ENCODE peak calls at places on chromosomes 11 and 22, in six cellular contexts. One of them, this sample, is unnamed.

GRCh38 chr11:35682230-35683195 is 19.9 kb downstream of the TRIM44 start:
- DNase-seq in H1: no peak
- DNase-seq in K562: no peak
- DNase-seq in WTC11: no peak
- DNase-seq in HepG2: no peak
- DNase-seq in GM12878: no peak
- DNase-seq in this sample: peak

GRCh38 chr11:17352925-17353227 is 1.3 kb downstream of the NCR3LG1 start:
- DNase-seq in H1: no peak
- DNase-seq in K562: peak
- DNase-seq in WTC11: peak
- DNase-seq in HepG2: peak
- DNase-seq in GM12878: no peak
- DNase-seq in this sample: peak

GRCh38 chr11:83641511-83641910 is 355.3 kb upstream of the CCDC90B start:
- DNase-seq in H1: no peak
- DNase-seq in K562: no peak
- DNase-seq in WTC11: peak
- DNase-seq in HepG2: no peak
- DNase-seq in GM12878: no peak
- DNase-seq in this sample: peak

GRCh38 chr11:116986521-116987105 is 111.6 kb downstream of the SIK3 start:
- DNase-seq in H1: no peak
- DNase-seq in K562: no peak
- DNase-seq in WTC11: no peak
- DNase-seq in HepG2: peak
- DNase-seq in GM12878: peak
- DNase-seq in this sample: peak

GRCh38 chr11:66745356-66746235 is 16.6 kb upstream of the SPTBN2 start:
- DNase-seq in H1: no peak
- DNase-seq in K562: peak
- DNase-seq in WTC11: peak
- DNase-seq in HepG2: no peak
- DNase-seq in GM12878: no peak
- DNase-seq in this sample: peak

GRCh38 chr11:129315781-129316579 is 59.7 kb upstream of the BARX2 start:
- DNase-seq in H1: no peak
- DNase-seq in K562: no peak
- DNase-seq in WTC11: peak
- DNase-seq in HepG2: peak
- DNase-seq in GM12878: no peak
- DNase-seq in this sample: peak

GRCh38 chr22:45604239-45604711 is 67.4 kb upstream of the ATXN10 start:
- DNase-seq in H1: no peak
- DNase-seq in K562: no peak
- DNase-seq in WTC11: no peak
- DNase-seq in HepG2: no peak
- DNase-seq in GM12878: no peak
- DNase-seq in this sample: no peak

GRCh38 chr11:1660025-1660867 is 30.7 kb downstream of the KRTAP5-5 start:
- DNase-seq in H1: no peak
- DNase-seq in K562: no peak
- DNase-seq in WTC11: no peak
- DNase-seq in HepG2: no peak
- DNase-seq in GM12878: no peak
- DNase-seq in this sample: no peak

GRCh38 chr11:10898763-10899541 is 41.1 kb upstream of the ZBED5 start:
- DNase-seq in H1: no peak
- DNase-seq in K562: peak
- DNase-seq in WTC11: no peak
- DNase-seq in HepG2: no peak
- DNase-seq in GM12878: no peak
- DNase-seq in this sample: no peak

GRCh38 chr11:2521081-2521480 is 76.3 kb downstream of the KCNQ1 start:
- DNase-seq in H1: no peak
- DNase-seq in K562: no peak
- DNase-seq in WTC11: peak
- DNase-seq in HepG2: no peak
- DNase-seq in GM12878: no peak
- DNase-seq in this sample: no peak

GRCh38 chr11:103806130-103806900 is 230.1 kb upstream of the DDI1 start:
- DNase-seq in H1: no peak
- DNase-seq in K562: no peak
- DNase-seq in WTC11: no peak
- DNase-seq in HepG2: no peak
- DNase-seq in GM12878: no peak
- DNase-seq in this sample: no peak

GRCh38 chr11:28132541-28132940 is 24.4 kb downstream of the METTL15 start:
- DNase-seq in H1: no peak
- DNase-seq in K562: no peak
- DNase-seq in WTC11: no peak
- DNase-seq in HepG2: no peak
- DNase-seq in GM12878: no peak
- DNase-seq in this sample: no peak

GRCh38 chr11:1084561-1085439 is 10.1 kb downstream of the MUC2 start:
- DNase-seq in H1: no peak
- DNase-seq in K562: peak
- DNase-seq in WTC11: peak
- DNase-seq in HepG2: no peak
- DNase-seq in GM12878: no peak
- DNase-seq in this sample: no peak

GRCh38 chr11:581752-582151 is 5.5 kb downstream of the PHRF1 start:
- DNase-seq in H1: no peak
- DNase-seq in K562: no peak
- DNase-seq in WTC11: no peak
- DNase-seq in HepG2: no peak
- DNase-seq in GM12878: no peak
- DNase-seq in this sample: no peak

GRCh38 chr11:96317576-96317975 is 25.4 kb downstream of the MAML2 start:
- DNase-seq in H1: no peak
- DNase-seq in K562: no peak
- DNase-seq in WTC11: no peak
- DNase-seq in HepG2: no peak
- DNase-seq in GM12878: no peak
- DNase-seq in this sample: peak

GRCh38 chr11:66247295-66247694 is 21.1 kb upstream of the RAB1B start:
- DNase-seq in H1: no peak
- DNase-seq in K562: no peak
- DNase-seq in WTC11: no peak
- DNase-seq in HepG2: no peak
- DNase-seq in GM12878: no peak
- DNase-seq in this sample: no peak

GRCh38 chr11:107427569-107428180 is 29.9 kb downstream of the CWF19L2 start:
- DNase-seq in H1: no peak
- DNase-seq in K562: peak
- DNase-seq in WTC11: no peak
- DNase-seq in HepG2: peak
- DNase-seq in GM12878: no peak
- DNase-seq in this sample: no peak

GRCh38 chr22:27151407-27151806 is 494.0 kb downstream of the MIAT start:
- DNase-seq in H1: no peak
- DNase-seq in K562: no peak
- DNase-seq in WTC11: no peak
- DNase-seq in HepG2: no peak
- DNase-seq in GM12878: no peak
- DNase-seq in this sample: peak

GRCh38 chr22:42173183-42173926 is 42.7 kb upstream of the CYP2D6 start:
- DNase-seq in H1: no peak
- DNase-seq in K562: no peak
- DNase-seq in WTC11: no peak
- DNase-seq in HepG2: no peak
- DNase-seq in GM12878: no peak
- DNase-seq in this sample: no peak

GRCh38 chr11:2825886-2826678 is 59.5 kb downstream of the CDKN1C start:
- DNase-seq in H1: peak
- DNase-seq in K562: no peak
- DNase-seq in WTC11: no peak
- DNase-seq in HepG2: peak
- DNase-seq in GM12878: no peak
- DNase-seq in this sample: no peak

GRCh38 chr11:36264601-36265344 is 24.5 kb downstream of the COMMD9 start:
- DNase-seq in H1: no peak
- DNase-seq in K562: no peak
- DNase-seq in WTC11: no peak
- DNase-seq in HepG2: no peak
- DNase-seq in GM12878: no peak
- DNase-seq in this sample: no peak

GRCh38 chr22:26681395-26681821 is 24.0 kb downstream of the MIAT start:
- DNase-seq in H1: no peak
- DNase-seq in K562: no peak
- DNase-seq in WTC11: peak
- DNase-seq in HepG2: no peak
- DNase-seq in GM12878: no peak
- DNase-seq in this sample: peak

GRCh38 chr22:37126383-37126782 is 16.9 kb upstream of the TMPRSS6 start:
- DNase-seq in H1: no peak
- DNase-seq in K562: peak
- DNase-seq in WTC11: peak
- DNase-seq in HepG2: peak
- DNase-seq in GM12878: no peak
- DNase-seq in this sample: peak
- TF ChIP-seq CREB1 in H1: no peak
- TF ChIP-seq CREB1 in K562: no peak
- TF ChIP-seq CREB1 in WTC11: no peak
- TF ChIP-seq CREB1 in HepG2: no peak
- TF ChIP-seq CREB1 in GM12878: no peak
- TF ChIP-seq CREB1 in this sample: no peak

DNA sequence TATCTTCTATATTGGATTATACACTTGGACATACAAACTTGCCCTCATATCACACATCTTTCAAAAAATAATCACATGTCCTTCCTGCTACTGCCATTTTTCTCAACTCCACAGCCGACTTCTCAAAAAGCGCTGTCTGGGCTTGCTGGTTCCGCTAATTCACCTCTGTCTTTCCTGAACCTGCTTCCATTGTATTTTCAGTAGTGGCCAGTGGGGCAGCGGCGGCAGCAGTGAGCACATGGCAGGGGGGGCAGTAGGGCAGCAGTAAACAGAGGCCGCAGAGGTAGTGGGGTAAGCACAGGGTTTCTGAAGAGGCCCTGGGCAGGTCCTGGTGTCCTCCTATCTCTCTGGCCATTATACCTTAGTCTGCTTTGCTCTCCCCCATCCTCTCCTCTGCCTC is 126.3 kb downstream of the RRAS2 start:
- DNase-seq in H1: no peak
- DNase-seq in K562: peak
- DNase-seq in WTC11: peak
- DNase-seq in HepG2: no peak
- DNase-seq in GM12878: no peak
- DNase-seq in this sample: peak
- TF ChIP-seq CTCF in H1: peak
- TF ChIP-seq CTCF in K562: peak
- TF ChIP-seq CTCF in WTC11: peak
- TF ChIP-seq CTCF in HepG2: peak
- TF ChIP-seq CTCF in GM12878: no peak
- TF ChIP-seq CTCF in this sample: peak

DNA sequence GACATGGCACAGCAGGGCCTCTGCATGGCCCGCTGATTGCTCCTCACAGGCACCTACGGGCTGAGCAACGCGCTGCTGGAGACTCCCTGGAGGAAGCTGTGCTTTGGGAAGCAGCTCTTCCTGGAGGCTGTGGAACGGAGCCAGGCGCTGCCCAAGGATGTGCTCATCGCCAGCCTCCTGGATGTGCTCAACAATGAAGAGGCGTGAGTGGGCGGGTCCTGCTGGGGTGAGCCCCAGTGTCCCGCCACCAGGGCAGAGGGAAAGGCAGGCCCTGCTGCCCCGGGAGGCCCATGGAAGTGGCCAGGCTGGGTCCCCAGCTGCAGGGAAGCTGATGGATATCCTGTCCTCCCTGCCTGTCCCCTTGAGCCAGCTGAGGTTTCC is 18.6 kb upstream of the DGCR8 start:
- DNase-seq in H1: no peak
- DNase-seq in K562: no peak
- DNase-seq in WTC11: no peak
- DNase-seq in HepG2: no peak
- DNase-seq in GM12878: no peak
- DNase-seq in this sample: no peak
- TF ChIP-seq CREB1 in H1: no peak
- TF ChIP-seq CREB1 in K562: no peak
- TF ChIP-seq CREB1 in WTC11: no peak
- TF ChIP-seq CREB1 in HepG2: no peak
- TF ChIP-seq CREB1 in GM12878: no peak
- TF ChIP-seq CREB1 in this sample: no peak

DNA sequence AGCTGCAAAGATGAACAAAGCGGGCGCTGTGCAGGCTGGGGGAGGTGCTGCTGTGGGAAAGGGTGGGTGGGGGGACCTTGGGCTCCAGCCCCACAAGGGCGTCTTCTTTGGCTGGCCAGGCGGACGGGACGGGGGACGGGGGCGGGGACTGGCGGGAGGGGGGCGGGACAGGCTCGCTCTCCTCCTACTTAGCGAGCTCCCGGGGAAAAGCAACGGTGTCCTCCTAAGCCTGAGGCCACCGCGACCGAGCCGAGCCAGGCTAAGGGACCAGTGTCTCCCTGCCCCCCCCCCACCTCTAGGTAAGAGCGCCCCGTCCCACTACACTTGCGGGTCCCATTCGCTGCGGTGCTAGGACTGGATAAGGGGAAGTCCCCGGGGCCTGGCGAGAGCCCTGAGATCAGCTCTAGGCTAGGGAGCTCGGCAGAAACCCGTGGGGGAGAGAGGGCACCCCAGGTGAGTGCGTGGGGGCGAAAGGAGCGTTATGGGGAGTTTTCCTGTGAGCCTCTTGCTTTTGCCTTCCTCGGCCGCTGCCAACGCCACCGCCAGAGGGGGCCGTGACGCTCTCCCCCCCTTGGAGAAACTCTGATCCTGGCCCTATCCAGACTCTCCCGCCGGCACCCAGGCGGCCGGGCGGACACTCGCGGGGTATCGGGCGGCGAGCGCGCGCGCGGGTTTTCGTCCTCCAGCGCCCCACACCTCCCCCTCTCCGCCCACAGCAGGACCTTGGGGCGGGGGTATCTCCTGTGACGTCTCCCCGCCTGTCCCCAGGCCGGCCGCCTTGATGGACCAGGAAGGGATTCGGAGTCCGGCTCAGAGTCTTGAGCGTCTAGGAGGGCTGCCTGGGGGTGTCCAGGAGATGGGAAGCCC is at the start of gene PHLDB1:
- DNase-seq in H1: no peak
- DNase-seq in K562: peak
- DNase-seq in WTC11: peak
- DNase-seq in HepG2: peak
- DNase-seq in GM12878: no peak
- DNase-seq in this sample: peak
- TF ChIP-seq CTCF in H1: peak
- TF ChIP-seq CTCF in K562: peak
- TF ChIP-seq CTCF in WTC11: peak
- TF ChIP-seq CTCF in HepG2: peak
- TF ChIP-seq CTCF in GM12878: peak
- TF ChIP-seq CTCF in this sample: peak

DNA sequence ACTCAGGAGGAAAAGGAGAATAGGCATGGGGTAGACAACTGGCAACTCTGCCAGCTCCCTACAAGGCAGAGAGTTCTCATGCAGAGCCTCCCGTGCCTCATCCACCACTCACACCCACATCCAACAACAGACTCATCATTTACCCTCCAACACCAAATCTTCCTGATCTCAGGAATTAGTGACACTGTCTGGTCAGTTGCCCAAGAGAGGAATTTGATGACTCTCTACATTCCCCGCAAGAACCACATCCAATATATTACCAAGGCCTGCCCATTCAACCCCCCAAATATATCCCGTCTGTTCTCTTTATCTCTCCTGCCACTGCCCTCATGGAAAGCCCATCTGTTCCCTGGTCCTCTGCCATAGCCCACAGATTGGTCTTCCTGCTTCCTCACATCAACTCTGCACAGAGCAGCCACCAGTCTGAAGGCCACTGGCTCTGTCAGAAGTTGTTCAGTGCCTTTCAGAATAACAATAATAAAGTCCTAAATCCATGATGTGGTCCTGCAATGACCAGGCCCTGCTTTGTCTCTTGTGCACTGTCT is 57.5 kb upstream of the CD82 start:
- DNase-seq in H1: no peak
- DNase-seq in K562: no peak
- DNase-seq in WTC11: no peak
- DNase-seq in HepG2: no peak
- DNase-seq in GM12878: no peak
- DNase-seq in this sample: no peak
- TF ChIP-seq CREB1 in H1: no peak
- TF ChIP-seq CREB1 in K562: no peak
- TF ChIP-seq CREB1 in WTC11: no peak
- TF ChIP-seq CREB1 in HepG2: no peak
- TF ChIP-seq CREB1 in GM12878: no peak
- TF ChIP-seq CREB1 in this sample: no peak